ENCODE peak calls at places on chromosome 16, in nine cellular contexts. E is cardiac fibroblast; V is HFFc6; F is neural progenitor cell; K is sciatic nerve; Z is esophagus squamous epithelium; D is EL; P is foreskin fibroblast; B is stimulated activated CD8-positive, alpha-beta memory T cell treated with anti-CD3 and anti-CD28 coated beads, Interleukin-15, amount 100 ng/mL, for 1 hour. H is an unnamed sample.

GRCh38 chr16:46817961-46818360 is 13.0 kb downstream of the C16orf87 start:
- DNase-seq in K (no peak), B (no peak), Z (no peak), E (no peak), P (no peak), F (no peak), D (peak), V (peak), H (no peak)

GRCh38 chr16:68000024-68000423 is 740 bp upstream of the DPEP2 start:
- DNase-seq in K (no peak), B (no peak), F (no peak), Z (no peak), P (no peak), D (no peak), V (no peak), E (no peak), H (no peak)

GRCh38 chr16:68529931-68530667 is 9.0 kb upstream of the ZFP90 start:
- DNase-seq in D (peak), K (peak), B (peak), E (peak), P (peak), V (peak), F (peak), Z (peak), H (peak)

GRCh38 chr16:82181456-82182185 is 11.6 kb upstream of the MPHOSPH6 start:
- DNase-seq in K (no peak), E (no peak), P (no peak), D (no peak), F (no peak), B (no peak), Z (no peak), V (no peak), H (no peak)

GRCh38 chr16:27650073-27650701 is 100.2 kb downstream of the KATNIP start:
- DNase-seq in K (no peak), B (no peak), F (no peak), D (no peak), V (no peak), P (no peak), Z (no peak), E (peak), H (no peak)

GRCh38 chr16:50671644-50672260 is 9.4 kb downstream of the SNX20 start:
- DNase-seq in F (peak), Z (no peak), V (peak), E (peak), B (no peak), D (peak), K (no peak), P (peak), H (peak)

GRCh38 chr16:84597518-84598390 is 20.1 kb downstream of the COTL1 start:
- DNase-seq in V (no peak), P (no peak), D (no peak), B (no peak), E (no peak), K (no peak), F (no peak), Z (no peak), H (no peak)

GRCh38 chr16:13921328-13921727 is 1.4 kb downstream of the ERCC4 start:
- DNase-seq in D (no peak), K (no peak), B (no peak), Z (no peak), F (no peak), P (no peak), V (no peak), E (no peak), H (no peak)

GRCh38 chr16:4272114-4272954 is 489 bp downstream of the TFAP4 start:
- DNase-seq in K (peak), B (no peak), D (peak), V (no peak), E (peak), P (no peak), F (peak), Z (no peak), H (peak)

GRCh38 chr16:47965439-47965838 is 190.4 kb downstream of the ABCC12 start:
- DNase-seq in K (no peak), P (no peak), F (peak), E (no peak), Z (no peak), B (no peak), D (no peak), V (peak), H (no peak)

GRCh38 chr16:2752850-2753522 is 548 bp downstream of the SRRM2 start:
- DNase-seq in Z (no peak), E (peak), B (no peak), V (peak), F (peak), P (peak), D (peak), K (peak), H (peak)

GRCh38 chr16:72752004-72752695 is 295.8 kb downstream of the ZFHX3 start:
- DNase-seq in B (no peak), F (no peak), K (no peak), E (no peak), Z (no peak), D (no peak), V (no peak), P (no peak), H (no peak)

GRCh38 chr16:88715312-88716190 is 9.2 kb downstream of the CTU2 start:
- DNase-seq in Z (no peak), E (no peak), P (no peak), D (no peak), B (no peak), V (no peak), F (no peak), K (no peak), H (no peak)

GRCh38 chr16:84925773-84926372 is 85.5 kb downstream of the ZDHHC7 start:
- DNase-seq in B (no peak), D (no peak), Z (no peak), E (no peak), K (no peak), F (no peak), V (no peak), P (no peak), H (no peak)

GRCh38 chr16:70689035-70689969 is 3.4 kb upstream of the MTSS2 start:
- DNase-seq in P (no peak), D (no peak), F (no peak), Z (no peak), E (no peak), B (no peak), V (no peak), K (no peak), H (no peak)

GRCh38 chr16:77414752-77415231 is 20.0 kb downstream of the ADAMTS18 start:
- DNase-seq in Z (no peak), V (no peak), E (no peak), P (no peak), B (no peak), D (no peak), F (no peak), K (no peak), H (no peak)

GRCh38 chr16:11586375-11586855 is 304 bp downstream of the LITAF start:
- DNase-seq in E (no peak), Z (no peak), V (no peak), P (no peak), B (no peak), F (no peak), D (peak), K (no peak), H (no peak)

GRCh38 chr16:83813818-83814653 is 6.3 kb downstream of the HSBP1 start:
- DNase-seq in V (peak), P (peak), Z (no peak), F (peak), D (peak), E (peak), K (peak), B (no peak), H (no peak)

GRCh38 chr16:57423152-57423551 is 18.6 kb downstream of the CCL17 start:
- DNase-seq in B (no peak), P (no peak), D (no peak), V (no peak), K (no peak), E (no peak), F (no peak), Z (no peak), H (no peak)

GRCh38 chr16:52563767-52564611 is 17.0 kb upstream of the TOX3 start:
- DNase-seq in P (no peak), K (no peak), F (no peak), D (no peak), V (no peak), B (no peak), E (no peak), Z (no peak), H (no peak)

GRCh38 chr16:80981103-80981502 is 25.6 kb downstream of the CMC2 start:
- DNase-seq in B (no peak), K (no peak), P (no peak), D (no peak), F (no peak), E (no peak), Z (no peak), V (no peak), H (no peak)

GRCh38 chr16:2856061-2856670 is 1.8 kb downstream of the PRSS22 start:
- DNase-seq in P (no peak), B (no peak), F (no peak), E (no peak), K (peak), V (no peak), D (no peak), Z (no peak), H (no peak)

GRCh38 chr16:2040031-2040430 is 7.6 kb downstream of the NTHL1 start:
- DNase-seq in E (no peak), Z (no peak), F (no peak), V (no peak), K (no peak), P (no peak), D (no peak), B (no peak), H (no peak)

GRCh38 chr16:83336630-83337029 is 471.1 kb upstream of the HSBP1 start:
- DNase-seq in Z (no peak), F (no peak), D (peak), B (no peak), K (no peak), V (peak), E (peak), P (peak), H (peak)

GRCh38 chr16:1439058-1439698 is 5.2 kb downstream of the CCDC154 start:
- DNase-seq in E (no peak), V (no peak), P (no peak), D (no peak), B (no peak), K (no peak), F (no peak), Z (no peak), H (no peak)

GRCh38 chr16:57892041-57892440 is 78.9 kb downstream of the CNGB1 start:
- DNase-seq in Z (no peak), K (no peak), V (peak), D (peak), P (peak), E (no peak), F (no peak), B (no peak), H (peak)

GRCh38 chr16:50280932-50281331 is 14.6 kb downstream of the ADCY7 start:
- DNase-seq in Z (no peak), E (no peak), D (no peak), F (no peak), V (no peak), P (no peak), B (no peak), K (no peak), H (no peak)

GRCh38 chr16:67207857-67208524 is 9.1 kb downstream of the ELMO3 start:
- DNase-seq in E (no peak), Z (no peak), B (no peak), V (peak), P (peak), D (peak), K (no peak), F (no peak), H (peak)